ENCODE peak calls at places on chromosomes 12 and 14, in five cellular contexts. U is fibroblast of lung, K is iPS-NIHi11, S is cardiac fibroblast, M is non-pigmented ciliary epithelial cell. X is an unnamed sample.

GRCh38 chr14:54085137-54085810 is 128.6 kb upstream of the BMP4 start:
- DNase-seq in U (peak; percentile 47), S (peak; percentile 37), K (no peak), M (no peak), X (no peak)

GRCh38 chr14:75989134-75989533 is 3.6 kb downstream of the IFT43 start:
- DNase-seq in K (no peak), U (peak; percentile 83), S (peak; percentile 97), M (no peak), X (no peak)

GRCh38 chr14:23113346-23114119 is 5.5 kb downstream of the CEBPE start:
- DNase-seq in U (peak; percentile 29), K (no peak), M (no peak), S (peak; percentile 87), X (peak; percentile 17)

GRCh38 chr12:82058197-82058596 is 299.0 kb upstream of the PPFIA2 start:
- DNase-seq in S (no peak), M (no peak), U (no peak), K (no peak), X (no peak)

GRCh38 chr12:50458606-50459005 is 46.2 kb upstream of the DIP2B start:
- DNase-seq in M (no peak), K (no peak), U (peak; percentile 70), S (peak; percentile 3), X (no peak)

GRCh38 chr12:21296751-21297406 is 37.8 kb downstream of the SLCO1A2 start:
- DNase-seq in K (peak; percentile 33), M (no peak), S (peak; percentile 25), U (peak; percentile 8), X (peak; percentile 19)

GRCh38 chr12:32583535-32583934 is 95.6 kb upstream of the DNM1L start:
- DNase-seq in U (peak; percentile 69), S (peak; percentile 52), K (no peak), M (no peak), X (no peak)

GRCh38 chr14:101074124-101075024 is 170.9 kb upstream of the RTL1 start:
- DNase-seq in S (no peak), K (no peak), M (no peak), U (no peak), X (no peak)